ENCODE peak calls at places on chromosomes 3 and 15, in six cellular contexts. One of them, this sample, is unnamed.

GRCh38 chr3:180036678-180037455 is at the start of gene PEX5L:
- DNase-seq in astrocyte of the spinal cord: peak
- DNase-seq in coronary artery: no peak
- DNase-seq in activated CD8-positive, alpha-beta memory T cell treated with anti-CD3 and anti-CD28 coated beads, Interleukin-2, amount 10 ng/mL, durations not matched to agents 7 days and 5 days: peak
- DNase-seq in NCI-H748 treated with DMSO at 0.1 percent for 48 hours: peak
- DNase-seq in Peyer's patch: no peak
- DNase-seq in this sample: peak

GRCh38 chr3:141561426-141562034 is 74.7 kb downstream of the RASA2 start:
- DNase-seq in coronary artery: no peak
- DNase-seq in NCI-H748 treated with DMSO at 0.1 percent for 48 hours: peak
- DNase-seq in astrocyte of the spinal cord: peak
- DNase-seq in Peyer's patch: no peak
- DNase-seq in activated CD8-positive, alpha-beta memory T cell treated with anti-CD3 and anti-CD28 coated beads, Interleukin-2, amount 10 ng/mL, durations not matched to agents 7 days and 5 days: peak
- DNase-seq in this sample: no peak

GRCh38 chr15:75069301-75069925 is 46.0 kb downstream of the PPCDC start:
- DNase-seq in Peyer's patch: no peak
- DNase-seq in astrocyte of the spinal cord: no peak
- DNase-seq in NCI-H748 treated with DMSO at 0.1 percent for 48 hours: no peak
- DNase-seq in activated CD8-positive, alpha-beta memory T cell treated with anti-CD3 and anti-CD28 coated beads, Interleukin-2, amount 10 ng/mL, durations not matched to agents 7 days and 5 days: no peak
- DNase-seq in coronary artery: peak
- DNase-seq in this sample: no peak

GRCh38 chr15:67118808-67119207 is 53.4 kb downstream of the SMAD3 start:
- DNase-seq in coronary artery: no peak
- DNase-seq in Peyer's patch: no peak
- DNase-seq in activated CD8-positive, alpha-beta memory T cell treated with anti-CD3 and anti-CD28 coated beads, Interleukin-2, amount 10 ng/mL, durations not matched to agents 7 days and 5 days: no peak
- DNase-seq in astrocyte of the spinal cord: no peak
- DNase-seq in NCI-H748 treated with DMSO at 0.1 percent for 48 hours: no peak
- DNase-seq in this sample: no peak

GRCh38 chr3:139830817-139831216 is 104.2 kb upstream of the CLSTN2 start:
- DNase-seq in activated CD8-positive, alpha-beta memory T cell treated with anti-CD3 and anti-CD28 coated beads, Interleukin-2, amount 10 ng/mL, durations not matched to agents 7 days and 5 days: no peak
- DNase-seq in astrocyte of the spinal cord: no peak
- DNase-seq in coronary artery: no peak
- DNase-seq in Peyer's patch: no peak
- DNase-seq in NCI-H748 treated with DMSO at 0.1 percent for 48 hours: peak
- DNase-seq in this sample: no peak

GRCh38 chr3:39291903-39292329 is 12.1 kb upstream of the CX3CR1 start:
- DNase-seq in activated CD8-positive, alpha-beta memory T cell treated with anti-CD3 and anti-CD28 coated beads, Interleukin-2, amount 10 ng/mL, durations not matched to agents 7 days and 5 days: peak
- DNase-seq in NCI-H748 treated with DMSO at 0.1 percent for 48 hours: peak
- DNase-seq in astrocyte of the spinal cord: peak
- DNase-seq in Peyer's patch: peak
- DNase-seq in coronary artery: no peak
- DNase-seq in this sample: peak

GRCh38 chr15:51088585-51088984 is 6.1 kb downstream of the TNFAIP8L3 start:
- DNase-seq in NCI-H748 treated with DMSO at 0.1 percent for 48 hours: no peak
- DNase-seq in coronary artery: no peak
- DNase-seq in activated CD8-positive, alpha-beta memory T cell treated with anti-CD3 and anti-CD28 coated beads, Interleukin-2, amount 10 ng/mL, durations not matched to agents 7 days and 5 days: no peak
- DNase-seq in Peyer's patch: no peak
- DNase-seq in astrocyte of the spinal cord: no peak
- DNase-seq in this sample: no peak

GRCh38 chr15:31266712-31267111 is 59.9 kb upstream of the KLF13 start:
- DNase-seq in astrocyte of the spinal cord: no peak
- DNase-seq in Peyer's patch: no peak
- DNase-seq in coronary artery: peak
- DNase-seq in activated CD8-positive, alpha-beta memory T cell treated with anti-CD3 and anti-CD28 coated beads, Interleukin-2, amount 10 ng/mL, durations not matched to agents 7 days and 5 days: no peak
- DNase-seq in NCI-H748 treated with DMSO at 0.1 percent for 48 hours: no peak
- DNase-seq in this sample: no peak

GRCh38 chr3:109806929-109807328 is 469.6 kb upstream of the DPPA4 start:
- DNase-seq in activated CD8-positive, alpha-beta memory T cell treated with anti-CD3 and anti-CD28 coated beads, Interleukin-2, amount 10 ng/mL, durations not matched to agents 7 days and 5 days: peak
- DNase-seq in coronary artery: no peak
- DNase-seq in astrocyte of the spinal cord: peak
- DNase-seq in Peyer's patch: no peak
- DNase-seq in NCI-H748 treated with DMSO at 0.1 percent for 48 hours: no peak
- DNase-seq in this sample: no peak

GRCh38 chr3:157428957-157429356 is 7.7 kb upstream of the PTX3 start:
- DNase-seq in astrocyte of the spinal cord: no peak
- DNase-seq in NCI-H748 treated with DMSO at 0.1 percent for 48 hours: no peak
- DNase-seq in Peyer's patch: no peak
- DNase-seq in coronary artery: no peak
- DNase-seq in activated CD8-positive, alpha-beta memory T cell treated with anti-CD3 and anti-CD28 coated beads, Interleukin-2, amount 10 ng/mL, durations not matched to agents 7 days and 5 days: no peak
- DNase-seq in this sample: no peak

GRCh38 chr3:147361671-147362420 is 44.5 kb downstream of the ZIC4 start:
- DNase-seq in Peyer's patch: no peak
- DNase-seq in NCI-H748 treated with DMSO at 0.1 percent for 48 hours: peak
- DNase-seq in coronary artery: no peak
- DNase-seq in activated CD8-positive, alpha-beta memory T cell treated with anti-CD3 and anti-CD28 coated beads, Interleukin-2, amount 10 ng/mL, durations not matched to agents 7 days and 5 days: peak
- DNase-seq in astrocyte of the spinal cord: peak
- DNase-seq in this sample: no peak

GRCh38 chr15:72890043-72890442 is 106.5 kb upstream of the ADPGK start:
- DNase-seq in astrocyte of the spinal cord: no peak
- DNase-seq in coronary artery: no peak
- DNase-seq in Peyer's patch: no peak
- DNase-seq in activated CD8-positive, alpha-beta memory T cell treated with anti-CD3 and anti-CD28 coated beads, Interleukin-2, amount 10 ng/mL, durations not matched to agents 7 days and 5 days: no peak
- DNase-seq in NCI-H748 treated with DMSO at 0.1 percent for 48 hours: no peak
- DNase-seq in this sample: no peak

GRCh38 chr3:51686512-51687215 is 15.6 kb downstream of the TEX264 start:
- DNase-seq in activated CD8-positive, alpha-beta memory T cell treated with anti-CD3 and anti-CD28 coated beads, Interleukin-2, amount 10 ng/mL, durations not matched to agents 7 days and 5 days: peak
- DNase-seq in Peyer's patch: peak
- DNase-seq in astrocyte of the spinal cord: no peak
- DNase-seq in NCI-H748 treated with DMSO at 0.1 percent for 48 hours: no peak
- DNase-seq in coronary artery: no peak
- DNase-seq in this sample: no peak

GRCh38 chr3:49903451-49904424 is at the start of gene MST1R:
- DNase-seq in NCI-H748 treated with DMSO at 0.1 percent for 48 hours: peak
- DNase-seq in coronary artery: no peak
- DNase-seq in Peyer's patch: peak
- DNase-seq in astrocyte of the spinal cord: no peak
- DNase-seq in activated CD8-positive, alpha-beta memory T cell treated with anti-CD3 and anti-CD28 coated beads, Interleukin-2, amount 10 ng/mL, durations not matched to agents 7 days and 5 days: peak
- DNase-seq in this sample: no peak

GRCh38 chr3:125079675-125080045 is 23.9 kb upstream of the HEG1 start:
- DNase-seq in astrocyte of the spinal cord: peak
- DNase-seq in coronary artery: no peak
- DNase-seq in activated CD8-positive, alpha-beta memory T cell treated with anti-CD3 and anti-CD28 coated beads, Interleukin-2, amount 10 ng/mL, durations not matched to agents 7 days and 5 days: no peak
- DNase-seq in Peyer's patch: no peak
- DNase-seq in NCI-H748 treated with DMSO at 0.1 percent for 48 hours: no peak
- DNase-seq in this sample: no peak

GRCh38 chr15:82051664-82052063 is 5.8 kb upstream of the MEX3B start:
- DNase-seq in activated CD8-positive, alpha-beta memory T cell treated with anti-CD3 and anti-CD28 coated beads, Interleukin-2, amount 10 ng/mL, durations not matched to agents 7 days and 5 days: no peak
- DNase-seq in coronary artery: no peak
- DNase-seq in astrocyte of the spinal cord: peak
- DNase-seq in NCI-H748 treated with DMSO at 0.1 percent for 48 hours: no peak
- DNase-seq in Peyer's patch: no peak
- DNase-seq in this sample: no peak

GRCh38 chr3:10374311-10374710 is 53.4 kb upstream of the SEC13 start:
- DNase-seq in Peyer's patch: peak
- DNase-seq in coronary artery: no peak
- DNase-seq in activated CD8-positive, alpha-beta memory T cell treated with anti-CD3 and anti-CD28 coated beads, Interleukin-2, amount 10 ng/mL, durations not matched to agents 7 days and 5 days: no peak
- DNase-seq in astrocyte of the spinal cord: no peak
- DNase-seq in NCI-H748 treated with DMSO at 0.1 percent for 48 hours: no peak
- DNase-seq in this sample: no peak